ENCODE peak calls at places on chromosomes 11 and 22, in seven cellular contexts. One of them, this sample, is unnamed.
A peak's percentile ranks its signal among the peaks of the same experiment; 100 is the strongest.

GRCh38 chr11:65478411-65479183 is 20.2 kb upstream of the MALAT1 start:
- DNase-seq in IMR-90: peak; percentile 73
- DNase-seq in esophagus muscularis mucosa: no peak
- DNase-seq in prostate gland: no peak
- DNase-seq in HCT116: no peak
- DNase-seq in A549: no peak
- DNase-seq in H1: no peak
- DNase-seq in this sample: peak; percentile 81

GRCh38 chr11:74932169-74932568 is 16.7 kb downstream of the XRRA1 start:
- DNase-seq in IMR-90: peak; percentile 84
- DNase-seq in H1: no peak
- DNase-seq in A549: no peak
- DNase-seq in prostate gland: no peak
- DNase-seq in esophagus muscularis mucosa: no peak
- DNase-seq in HCT116: no peak
- DNase-seq in this sample: no peak

GRCh38 chr11:71563401-71563800 is 2.0 kb upstream of the KRTAP5-10 start:
- DNase-seq in H1: peak; percentile 7
- DNase-seq in HCT116: peak; percentile 51
- DNase-seq in IMR-90: peak; percentile 62
- DNase-seq in A549: peak; percentile 68
- DNase-seq in prostate gland: no peak
- DNase-seq in esophagus muscularis mucosa: no peak
- DNase-seq in this sample: no peak

GRCh38 chr11:27718853-27719574 is 18.8 kb upstream of the BDNF start:
- DNase-seq in A549: peak; percentile 64
- DNase-seq in IMR-90: peak; percentile 65
- DNase-seq in esophagus muscularis mucosa: no peak
- DNase-seq in H1: no peak
- DNase-seq in HCT116: no peak
- DNase-seq in prostate gland: no peak
- DNase-seq in this sample: peak; percentile 58

GRCh38 chr11:62030071-62030684 is 62.7 kb upstream of the FTH1 start:
- DNase-seq in A549: no peak
- DNase-seq in prostate gland: no peak
- DNase-seq in HCT116: no peak
- DNase-seq in esophagus muscularis mucosa: no peak
- DNase-seq in H1: peak; percentile 13
- DNase-seq in IMR-90: no peak
- DNase-seq in this sample: no peak

GRCh38 chr22:18032455-18033101 is 8.2 kb upstream of the MICAL3 start:
- DNase-seq in IMR-90: peak; percentile 83
- DNase-seq in A549: peak; percentile 48
- DNase-seq in HCT116: peak; percentile 60
- DNase-seq in prostate gland: no peak
- DNase-seq in H1: no peak
- DNase-seq in esophagus muscularis mucosa: no peak
- DNase-seq in this sample: peak; percentile 33

GRCh38 chr11:75105462-75105925 is 8.8 kb upstream of the OR2AT4 start:
- DNase-seq in HCT116: peak; percentile 39
- DNase-seq in esophagus muscularis mucosa: no peak
- DNase-seq in prostate gland: no peak
- DNase-seq in IMR-90: no peak
- DNase-seq in A549: peak; percentile 54
- DNase-seq in H1: peak; percentile 21
- DNase-seq in this sample: no peak

GRCh38 chr11:2450321-2451041 is 5.7 kb downstream of the KCNQ1 start:
- DNase-seq in A549: no peak
- DNase-seq in prostate gland: no peak
- DNase-seq in IMR-90: no peak
- DNase-seq in esophagus muscularis mucosa: no peak
- DNase-seq in H1: no peak
- DNase-seq in HCT116: no peak
- DNase-seq in this sample: no peak

GRCh38 chr22:48444320-48445112 is 1383.2 kb downstream of the BRD1 start:
- DNase-seq in prostate gland: no peak
- DNase-seq in esophagus muscularis mucosa: no peak
- DNase-seq in IMR-90: no peak
- DNase-seq in H1: no peak
- DNase-seq in A549: no peak
- DNase-seq in HCT116: no peak
- DNase-seq in this sample: no peak

GRCh38 chr11:118605116-118605867 is 2.1 kb upstream of the PHLDB1 start:
- DNase-seq in H1: no peak
- DNase-seq in IMR-90: peak; percentile 94
- DNase-seq in HCT116: no peak
- DNase-seq in prostate gland: no peak
- DNase-seq in A549: no peak
- DNase-seq in esophagus muscularis mucosa: peak; percentile 93
- DNase-seq in this sample: peak; percentile 84

GRCh38 chr11:11179239-11179638 is 173.8 kb downstream of the CSNK2A3 start:
- DNase-seq in HCT116: peak; percentile 23
- DNase-seq in A549: peak; percentile 23
- DNase-seq in esophagus muscularis mucosa: no peak
- DNase-seq in H1: no peak
- DNase-seq in prostate gland: peak; percentile 37
- DNase-seq in IMR-90: peak; percentile 82
- DNase-seq in this sample: no peak

GRCh38 chr22:46367707-46368191 is 32.2 kb downstream of the TRMU start:
- DNase-seq in IMR-90: peak; percentile 40
- DNase-seq in HCT116: peak; percentile 29
- DNase-seq in A549: peak; percentile 64
- DNase-seq in prostate gland: peak; percentile 68
- DNase-seq in H1: peak; percentile 61
- DNase-seq in esophagus muscularis mucosa: no peak
- DNase-seq in this sample: peak; percentile 69

GRCh38 chr22:45891471-45891995 is 85.4 kb downstream of the WNT7B start:
- DNase-seq in IMR-90: no peak
- DNase-seq in esophagus muscularis mucosa: no peak
- DNase-seq in A549: no peak
- DNase-seq in HCT116: no peak
- DNase-seq in prostate gland: no peak
- DNase-seq in H1: no peak
- DNase-seq in this sample: no peak

GRCh38 chr11:60872952-60873524 is 5.7 kb downstream of the ZP1 start:
- DNase-seq in A549: no peak
- DNase-seq in IMR-90: peak; percentile 89
- DNase-seq in HCT116: no peak
- DNase-seq in prostate gland: no peak
- DNase-seq in H1: no peak
- DNase-seq in esophagus muscularis mucosa: no peak
- DNase-seq in this sample: peak; percentile 40

GRCh38 chr11:126194121-126194543 is 17.3 kb downstream of the RPUSD4 start:
- DNase-seq in HCT116: no peak
- DNase-seq in H1: no peak
- DNase-seq in IMR-90: peak; percentile 59
- DNase-seq in prostate gland: peak; percentile 28
- DNase-seq in A549: peak; percentile 37
- DNase-seq in esophagus muscularis mucosa: no peak
- DNase-seq in this sample: no peak

GRCh38 chr22:26471522-26471921 is 12.1 kb downstream of the HPS4 start:
- DNase-seq in HCT116: peak; percentile 47
- DNase-seq in esophagus muscularis mucosa: no peak
- DNase-seq in IMR-90: peak; percentile 83
- DNase-seq in A549: peak; percentile 76
- DNase-seq in prostate gland: no peak
- DNase-seq in H1: peak; percentile 29
- DNase-seq in this sample: no peak

GRCh38 chr11:77201991-77202841 is 74.2 kb downstream of the MYO7A start:
- DNase-seq in prostate gland: no peak
- DNase-seq in IMR-90: no peak
- DNase-seq in H1: no peak
- DNase-seq in HCT116: no peak
- DNase-seq in esophagus muscularis mucosa: no peak
- DNase-seq in A549: no peak
- DNase-seq in this sample: no peak

GRCh38 chr22:46619830-46620501 is at the start of gene GRAMD4:
- DNase-seq in prostate gland: no peak
- DNase-seq in esophagus muscularis mucosa: no peak
- DNase-seq in HCT116: no peak
- DNase-seq in IMR-90: no peak
- DNase-seq in H1: no peak
- DNase-seq in A549: no peak
- DNase-seq in this sample: peak; percentile 83

GRCh38 chr11:107331728-107332127 is 125.9 kb downstream of the CWF19L2 start:
- DNase-seq in prostate gland: no peak
- DNase-seq in H1: no peak
- DNase-seq in IMR-90: no peak
- DNase-seq in A549: no peak
- DNase-seq in esophagus muscularis mucosa: no peak
- DNase-seq in HCT116: no peak
- DNase-seq in this sample: no peak

GRCh38 chr11:5605849-5606248 is 9.4 kb downstream of the TRIM6 start:
- DNase-seq in H1: no peak
- DNase-seq in A549: no peak
- DNase-seq in IMR-90: peak; percentile 92
- DNase-seq in HCT116: no peak
- DNase-seq in prostate gland: no peak
- DNase-seq in esophagus muscularis mucosa: no peak
- DNase-seq in this sample: no peak

DNA sequence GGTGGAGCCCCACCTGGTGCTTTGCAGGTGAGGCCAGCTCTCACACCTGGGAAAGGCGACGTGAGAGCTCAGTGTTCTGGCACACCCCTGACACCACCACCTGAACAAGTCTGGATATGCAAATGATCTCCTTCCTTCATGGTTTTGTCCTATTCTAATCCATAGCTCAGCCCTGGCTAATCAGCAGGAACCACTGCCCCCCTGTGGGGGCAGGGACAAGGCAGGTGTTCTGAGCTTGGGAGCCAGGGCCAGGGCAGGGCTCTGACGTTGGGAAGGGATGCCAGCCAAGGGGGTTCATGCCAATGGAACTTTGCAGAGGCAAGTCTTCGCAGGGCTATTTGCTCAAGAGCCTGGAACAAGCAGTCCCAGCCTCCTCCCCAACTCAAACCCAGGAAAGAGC is 144.2 kb downstream of the TRIM29 start:
- DNase-seq in prostate gland: peak; percentile 88
- DNase-seq in IMR-90: no peak
- DNase-seq in esophagus muscularis mucosa: no peak
- DNase-seq in HCT116: no peak
- DNase-seq in H1: no peak
- DNase-seq in A549: no peak
- DNase-seq in this sample: peak; percentile 39
- TF ChIP-seq CTCF in prostate gland: peak; percentile 42
- TF ChIP-seq CTCF in IMR-90: no peak
- TF ChIP-seq CTCF in esophagus muscularis mucosa: no peak
- TF ChIP-seq CTCF in HCT116: no peak
- TF ChIP-seq CTCF in H1: peak; percentile 9
- TF ChIP-seq CTCF in A549: no peak
- TF ChIP-seq CTCF in this sample: no peak

GRCh38 chr11:41119484-41119883 is 340.0 kb downstream of the LRRC4C start:
- DNase-seq in prostate gland: no peak
- DNase-seq in A549: no peak
- DNase-seq in HCT116: no peak
- DNase-seq in IMR-90: no peak
- DNase-seq in esophagus muscularis mucosa: no peak
- DNase-seq in H1: no peak
- DNase-seq in this sample: no peak

GRCh38 chr11:41118521-41118920 is 340.9 kb downstream of the LRRC4C start:
- DNase-seq in IMR-90: no peak
- DNase-seq in H1: peak; percentile 2
- DNase-seq in HCT116: no peak
- DNase-seq in prostate gland: no peak
- DNase-seq in A549: no peak
- DNase-seq in esophagus muscularis mucosa: no peak
- DNase-seq in this sample: no peak

GRCh38 chr11:41113160-41113559 is 346.3 kb downstream of the LRRC4C start:
- DNase-seq in esophagus muscularis mucosa: no peak
- DNase-seq in HCT116: no peak
- DNase-seq in H1: no peak
- DNase-seq in A549: no peak
- DNase-seq in prostate gland: no peak
- DNase-seq in IMR-90: no peak
- DNase-seq in this sample: no peak

GRCh38 chr11:41115066-41115465 is 344.4 kb downstream of the LRRC4C start:
- DNase-seq in esophagus muscularis mucosa: no peak
- DNase-seq in H1: no peak
- DNase-seq in prostate gland: no peak
- DNase-seq in IMR-90: no peak
- DNase-seq in A549: no peak
- DNase-seq in HCT116: no peak
- DNase-seq in this sample: no peak

GRCh38 chr11:41116970-41117369 is 342.5 kb downstream of the LRRC4C start:
- DNase-seq in prostate gland: no peak
- DNase-seq in IMR-90: no peak
- DNase-seq in HCT116: no peak
- DNase-seq in H1: peak; percentile 41
- DNase-seq in esophagus muscularis mucosa: no peak
- DNase-seq in A549: no peak
- DNase-seq in this sample: no peak
- H3K4me1 ChIP-seq in prostate gland: no peaks in the 10 kb centered on the region
- H3K4me1 ChIP-seq in IMR-90: no peaks in the 10 kb centered on the region
- H3K4me1 ChIP-seq in HCT116: no peaks in the 10 kb centered on the region
- H3K4me1 ChIP-seq in H1: peaks cover 16% of the 10 kb centered on the region
- H3K4me1 ChIP-seq in esophagus muscularis mucosa: no peaks in the 10 kb centered on the region
- H3K4me1 ChIP-seq in A549: no peaks in the 10 kb centered on the region
- H3K4me1 ChIP-seq in this sample: no peaks in the 10 kb centered on the region

GRCh38 chr11:72814139-72814830 is at the start of gene ATG16L2:
- DNase-seq in IMR-90: peak; percentile 76
- DNase-seq in HCT116: peak; percentile 68
- DNase-seq in A549: peak; percentile 90
- DNase-seq in H1: peak; percentile 50
- DNase-seq in prostate gland: peak; percentile 77
- DNase-seq in esophagus muscularis mucosa: no peak
- DNase-seq in this sample: peak; percentile 91
- TF ChIP-seq POLR2A in IMR-90: peak; percentile 48
- TF ChIP-seq POLR2A in HCT116: peak; percentile 43
- TF ChIP-seq POLR2A in A549: peak; percentile 93
- TF ChIP-seq POLR2A in H1: no peak
- TF ChIP-seq POLR2A in prostate gland: peak; percentile 78
- TF ChIP-seq POLR2A in esophagus muscularis mucosa: peak; percentile 35
- TF ChIP-seq POLR2A in this sample: no peak

DNA sequence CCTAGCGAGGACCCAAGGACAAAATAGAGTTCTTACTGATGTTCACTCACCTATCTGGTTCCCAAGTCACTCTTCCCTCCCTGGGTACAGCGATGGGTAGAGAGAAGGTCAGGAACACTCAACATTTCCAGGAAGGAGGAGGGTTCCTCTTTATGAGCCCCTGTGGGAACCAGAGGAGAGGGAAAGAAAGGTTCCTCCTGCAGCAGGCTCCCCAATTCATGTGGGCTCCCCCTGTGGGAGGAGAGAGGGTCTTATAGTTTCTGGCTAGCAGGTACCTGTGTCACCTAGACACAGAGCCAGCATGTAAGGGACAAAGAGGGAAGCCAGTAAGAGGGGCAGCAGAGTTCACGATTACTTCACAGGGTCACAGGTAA is 93.5 kb downstream of the DBX1 start:
- DNase-seq in IMR-90: no peak
- DNase-seq in prostate gland: no peak
- DNase-seq in H1: no peak
- DNase-seq in A549: no peak
- DNase-seq in HCT116: peak; percentile 2
- DNase-seq in esophagus muscularis mucosa: no peak
- DNase-seq in this sample: no peak
- TF ChIP-seq CTCF in IMR-90: no peak
- TF ChIP-seq CTCF in prostate gland: no peak
- TF ChIP-seq CTCF in H1: peak; percentile 22
- TF ChIP-seq CTCF in A549: no peak
- TF ChIP-seq CTCF in HCT116: no peak
- TF ChIP-seq CTCF in esophagus muscularis mucosa: no peak
- TF ChIP-seq CTCF in this sample: no peak